ENCODE peak calls at places on chromosomes 11 and 22, in four cellular contexts. S, U, V and O are unnamed samples.

GRCh38 chr11:12166299-12167092 is 56.1 kb downstream of the MICAL2 start:
- DNase-seq in S (no peak), U (no peak), V (no peak), O (no peak)

GRCh38 chr11:97259434-97259833 is 869.6 kb downstream of the JRKL start:
- DNase-seq in S (no peak), U (no peak), V (no peak), O (no peak)

GRCh38 chr11:130523609-130524008 is 75.2 kb downstream of the ADAMTS15 start:
- DNase-seq in S (no peak), U (no peak), V (no peak), O (no peak)

GRCh38 chr11:120335596-120335927 is 651 bp upstream of the ARHGEF12 start:
- DNase-seq in S (peak), U (no peak), V (no peak), O (no peak)

GRCh38 chr11:122025757-122026156 is 90.3 kb downstream of the BLID start:
- DNase-seq in S (peak), U (no peak), V (no peak), O (no peak)

GRCh38 chr22:43228330-43228729 is 41.4 kb upstream of the TTLL12 start:
- DNase-seq in S (peak), U (peak), V (no peak), O (peak)

GRCh38 chr11:128757235-128757711 is 63.4 kb downstream of the FLI1 start:
- DNase-seq in S (peak), U (peak), V (no peak), O (peak)

GRCh38 chr11:130145975-130146776 is 13.4 kb upstream of the ST14 start:
- DNase-seq in S (peak), U (no peak), V (peak), O (peak)

GRCh38 chr22:40588726-40589125 is 47.8 kb downstream of the MRTFA start:
- DNase-seq in S (no peak), U (no peak), V (peak), O (peak)

GRCh38 chr11:19874241-19874640 is 161.6 kb downstream of the NAV2 start:
- DNase-seq in S (no peak), U (no peak), V (no peak), O (no peak)

GRCh38 chr11:19958218-19958617 is 202.1 kb downstream of the DBX1 start:
- DNase-seq in S (no peak), U (no peak), V (no peak), O (no peak)

GRCh38 chr11:70525466-70525865 is 127.1 kb downstream of the CTTN start:
- DNase-seq in S (no peak), U (no peak), V (no peak), O (no peak)

GRCh38 chr22:32623943-32624342 is 149.3 kb downstream of the FBXO7 start:
- DNase-seq in S (no peak), U (no peak), V (peak), O (no peak)

GRCh38 chr22:47047321-47048122 is 285.1 kb downstream of the TBC1D22A start:
- DNase-seq in S (no peak), U (no peak), V (no peak), O (no peak)

GRCh38 chr22:47048123-47049077 is 285.9 kb downstream of the TBC1D22A start:
- DNase-seq in S (no peak), U (no peak), V (no peak), O (no peak)

GRCh38 chr22:47051435-47052175 is 289.2 kb downstream of the TBC1D22A start:
- DNase-seq in S (no peak), U (no peak), V (no peak), O (no peak)

GRCh38 chr22:47050601-47051051 is 288.2 kb downstream of the TBC1D22A start:
- DNase-seq in S (no peak), U (no peak), V (no peak), O (no peak)

GRCh38 chr22:47049078-47049609 is 286.7 kb downstream of the TBC1D22A start:
- DNase-seq in S (no peak), U (no peak), V (no peak), O (no peak)
- TF ChIP-seq HMGXB4 in S (no peak), U (no peak), V (no peak), O (no peak)

GRCh38 chr22:36088292-36088691 is 59.7 kb upstream of the RBFOX2 start:
- DNase-seq in S (no peak), U (no peak), V (no peak), O (no peak)
- TF ChIP-seq HMGXB4 in S (no peak), U (no peak), V (no peak), O (no peak)

DNA sequence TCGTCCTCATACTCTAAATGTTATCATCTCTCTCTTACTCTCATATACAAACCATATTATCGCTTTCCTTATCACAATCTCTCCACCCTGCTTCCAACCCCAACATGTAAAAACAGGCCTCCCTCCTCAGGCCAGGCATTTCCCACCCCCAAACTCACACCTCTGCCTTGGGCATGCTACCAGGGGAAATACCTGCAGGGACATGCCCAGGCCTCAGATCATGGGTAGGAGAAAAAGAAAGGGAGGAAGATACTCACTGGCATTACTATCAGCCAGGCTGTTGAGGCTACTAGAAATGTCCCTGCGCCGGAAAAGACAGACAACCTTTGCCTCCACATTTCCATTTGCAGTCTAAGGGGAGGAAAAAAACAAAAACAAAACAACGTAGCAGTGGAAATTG is 1.8 kb downstream of the MTA2 start:
- DNase-seq in S (no peak), U (no peak), V (no peak), O (no peak)
- TF ChIP-seq HMGXB4 in S (no peak), U (no peak), V (no peak), O (no peak)

GRCh38 chr22:46417268-46417580 is 81.7 kb downstream of the TRMU start:
- DNase-seq in S (no peak), U (no peak), V (no peak), O (no peak)
- TF ChIP-seq HMGXB4 in S (no peak), U (no peak), V (no peak), O (no peak)

GRCh38 chr22:22785316-22786065 is 102.1 kb upstream of the IGLL5 start:
- DNase-seq in S (peak), U (peak), V (no peak), O (no peak)
- TF ChIP-seq HMGXB4 in S (no peak), U (no peak), V (no peak), O (no peak)

GRCh38 chr11:114587398-114587953 is 8.1 kb downstream of the NXPE4 start:
- DNase-seq in S (no peak), U (no peak), V (no peak), O (no peak)

GRCh38 chr11:114586797-114587196 is 8.8 kb downstream of the NXPE4 start:
- DNase-seq in S (no peak), U (no peak), V (no peak), O (no peak)
- TF ChIP-seq HMGXB4 in S (no peak), U (no peak), V (no peak), O (no peak)

GRCh38 chr11:2777871-2778629 is 78.3 kb upstream of the KCNQ1OT1 start:
- DNase-seq in S (peak), U (no peak), V (no peak), O (no peak)

GRCh38 chr11:2779981-2780849 is 80.4 kb upstream of the KCNQ1OT1 start:
- DNase-seq in S (peak), U (peak), V (peak), O (no peak)

GRCh38 chr11:2780850-2781412 is 81.1 kb upstream of the KCNQ1OT1 start:
- DNase-seq in S (peak), U (no peak), V (no peak), O (no peak)

GRCh38 chr11:2778630-2779498 is 79.1 kb upstream of the KCNQ1OT1 start:
- DNase-seq in S (peak), U (peak), V (peak), O (peak)

DNA sequence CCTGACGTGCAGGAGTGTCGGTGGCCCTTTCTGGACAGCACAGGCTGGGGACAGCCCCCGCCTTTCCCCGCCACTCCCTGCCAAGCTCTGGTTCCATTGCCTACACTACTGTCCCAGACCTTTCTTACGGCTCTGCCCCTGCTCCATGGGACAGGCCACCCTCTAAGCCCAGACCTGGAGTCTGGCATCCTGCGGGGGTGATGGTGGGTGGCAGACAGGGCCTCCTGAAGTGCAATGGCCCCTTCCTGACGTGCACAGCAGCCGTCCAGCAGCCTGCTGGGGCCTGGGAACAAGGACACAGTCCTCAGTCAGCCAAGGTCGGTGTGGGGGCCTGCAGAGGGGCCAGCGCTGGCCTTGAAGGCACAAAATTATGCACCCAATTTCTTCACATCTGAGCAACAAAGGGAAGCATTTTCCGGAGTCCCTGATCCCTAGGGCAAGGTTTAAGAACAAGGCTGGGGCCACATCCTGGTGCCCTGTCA is 79.7 kb upstream of the KCNQ1OT1 start:
- DNase-seq in S (no peak), U (peak), V (no peak), O (no peak)
- TF ChIP-seq HMGXB4 in S (no peak), U (no peak), V (no peak), O (no peak)